ENCODE peak calls at places on chromosomes 11 and 22, in four cellular contexts. One of them, this sample, is unnamed.

GRCh38 chr11:119193626-119194025 is 8.4 kb downstream of the NHERF4 start:
- DNase-seq in WTC11: no peak
- DNase-seq in HepG2: no peak
- DNase-seq in K562: no peak
- DNase-seq in this sample: no peak

GRCh38 chr22:17922925-17923898 is 101.1 kb downstream of the MICAL3 start:
- DNase-seq in HepG2: no peak
- DNase-seq in K562: no peak
- DNase-seq in WTC11: no peak
- DNase-seq in this sample: no peak

GRCh38 chr11:31824791-31825452 is 13.8 kb upstream of the PAX6 start:
- DNase-seq in K562: no peak
- DNase-seq in HepG2: no peak
- DNase-seq in WTC11: no peak
- DNase-seq in this sample: no peak

GRCh38 chr11:81007046-81007445 is 1566.2 kb upstream of the TENM4 start:
- DNase-seq in WTC11: no peak
- DNase-seq in HepG2: no peak
- DNase-seq in K562: no peak
- DNase-seq in this sample: no peak

GRCh38 chr11:82871646-82872045 is 28.6 kb downstream of the PRCP start:
- DNase-seq in HepG2: no peak
- DNase-seq in K562: no peak
- DNase-seq in WTC11: no peak
- DNase-seq in this sample: no peak

GRCh38 chr22:50057868-50058311 is at the start of gene TTLL8:
- DNase-seq in HepG2: no peak
- DNase-seq in WTC11: no peak
- DNase-seq in K562: no peak
- DNase-seq in this sample: no peak

GRCh38 chr11:32586576-32587190 is 3.1 kb downstream of the EIF3M start:
- DNase-seq in K562: peak; percentile 36
- DNase-seq in WTC11: no peak
- DNase-seq in HepG2: peak; percentile 46
- DNase-seq in this sample: peak; percentile 55

GRCh38 chr11:6362185-6362867 is 27.9 kb upstream of the SMPD1 start:
- DNase-seq in HepG2: no peak
- DNase-seq in K562: no peak
- DNase-seq in WTC11: no peak
- DNase-seq in this sample: no peak

GRCh38 chr22:24526191-24526590 is 28.7 kb downstream of the GUCD1 start:
- DNase-seq in HepG2: no peak
- DNase-seq in K562: no peak
- DNase-seq in WTC11: no peak
- DNase-seq in this sample: no peak

GRCh38 chr11:75259711-75260110 is 19.1 kb downstream of the TPBGL start:
- DNase-seq in K562: no peak
- DNase-seq in HepG2: no peak
- DNase-seq in WTC11: no peak
- DNase-seq in this sample: no peak

GRCh38 chr22:18968011-18968749 is 32.1 kb upstream of the PRODH start:
- DNase-seq in K562: peak; percentile 94
- DNase-seq in HepG2: no peak
- DNase-seq in WTC11: peak; percentile 70
- DNase-seq in this sample: no peak

GRCh38 chr11:17716807-17717206 is 2.6 kb upstream of the MYOD1 start:
- DNase-seq in WTC11: no peak
- DNase-seq in K562: no peak
- DNase-seq in HepG2: no peak
- DNase-seq in this sample: no peak

GRCh38 chr11:108617055-108617454 is 23.5 kb upstream of the EXPH5 start:
- DNase-seq in WTC11: no peak
- DNase-seq in K562: no peak
- DNase-seq in HepG2: no peak
- DNase-seq in this sample: no peak

GRCh38 chr22:30235687-30236170 is 10.8 kb downstream of the LIF start:
- DNase-seq in HepG2: no peak
- DNase-seq in K562: no peak
- DNase-seq in WTC11: no peak
- DNase-seq in this sample: peak; percentile 90

GRCh38 chr11:122440783-122441701 is 214.5 kb upstream of the UBASH3B start:
- DNase-seq in WTC11: peak; percentile 58
- DNase-seq in HepG2: no peak
- DNase-seq in K562: no peak
- DNase-seq in this sample: no peak

GRCh38 chr11:2976289-2977063 is 15.7 kb downstream of the NAP1L4 start:
- DNase-seq in K562: no peak
- DNase-seq in WTC11: no peak
- DNase-seq in HepG2: no peak
- DNase-seq in this sample: no peak

GRCh38 chr11:10322830-10323792 is 18.2 kb downstream of the ADM start:
- DNase-seq in K562: peak; percentile 36
- DNase-seq in WTC11: no peak
- DNase-seq in HepG2: peak; percentile 84
- DNase-seq in this sample: peak; percentile 87

GRCh38 chr11:122313581-122313980 is 197.6 kb upstream of the BLID start:
- DNase-seq in WTC11: no peak
- DNase-seq in HepG2: no peak
- DNase-seq in K562: no peak
- DNase-seq in this sample: no peak

GRCh38 chr11:35856259-35856658 is 87.6 kb upstream of the LDLRAD3 start:
- DNase-seq in K562: no peak
- DNase-seq in WTC11: no peak
- DNase-seq in HepG2: no peak
- DNase-seq in this sample: no peak

GRCh38 chr11:21343204-21343603 is 673.8 kb downstream of the NELL1 start:
- DNase-seq in HepG2: no peak
- DNase-seq in WTC11: no peak
- DNase-seq in K562: no peak
- DNase-seq in this sample: no peak

GRCh38 chr22:36409911-36410756 is 22.4 kb upstream of the MYH9 start:
- DNase-seq in WTC11: peak; percentile 99
- DNase-seq in HepG2: peak; percentile 97
- DNase-seq in K562: peak; percentile 51
- DNase-seq in this sample: no peak

GRCh38 chr11:41201156-41201555 is 258.3 kb downstream of the LRRC4C start:
- DNase-seq in K562: peak; percentile 6
- DNase-seq in HepG2: peak; percentile 21
- DNase-seq in WTC11: peak; percentile 75
- DNase-seq in this sample: peak; percentile 28

GRCh38 chr11:125263268-125263790 is 98.8 kb downstream of the PKNOX2 start:
- DNase-seq in K562: no peak
- DNase-seq in HepG2: peak; percentile 69
- DNase-seq in WTC11: peak; percentile 88
- DNase-seq in this sample: no peak

GRCh38 chr11:126601550-126602215 is 246.2 kb downstream of the ST3GAL4 start:
- DNase-seq in HepG2: peak; percentile 4
- DNase-seq in WTC11: no peak
- DNase-seq in K562: no peak
- DNase-seq in this sample: no peak

GRCh38 chr22:29443452-29443851 is 5.1 kb downstream of the RFPL1 start:
- DNase-seq in HepG2: no peak
- DNase-seq in K562: no peak
- DNase-seq in WTC11: no peak
- DNase-seq in this sample: no peak

GRCh38 chr11:28833670-28834069 is 725.5 kb downstream of the METTL15 start:
- DNase-seq in HepG2: no peak
- DNase-seq in K562: no peak
- DNase-seq in WTC11: no peak
- DNase-seq in this sample: no peak

GRCh38 chr11:100830295-100830694 is 143.2 kb downstream of the ARHGAP42 start:
- DNase-seq in HepG2: no peak
- DNase-seq in WTC11: no peak
- DNase-seq in K562: no peak
- DNase-seq in this sample: no peak

GRCh38 chr11:87528752-87529151 is 491.0 kb downstream of the TMEM135 start:
- DNase-seq in WTC11: no peak
- DNase-seq in K562: no peak
- DNase-seq in HepG2: no peak
- DNase-seq in this sample: no peak

GRCh38 chr11:111555255-111555654 is 14.7 kb downstream of the LAYN start:
- DNase-seq in K562: no peak
- DNase-seq in WTC11: no peak
- DNase-seq in HepG2: no peak
- DNase-seq in this sample: no peak

GRCh38 chr11:43316451-43316850 is 4.7 kb downstream of the API5 start:
- DNase-seq in HepG2: no peak
- DNase-seq in WTC11: no peak
- DNase-seq in K562: no peak
- DNase-seq in this sample: no peak

GRCh38 chr22:49129736-49130135 is 697.9 kb downstream of the BRD1 start:
- DNase-seq in HepG2: no peak
- DNase-seq in K562: no peak
- DNase-seq in WTC11: no peak
- DNase-seq in this sample: no peak

GRCh38 chr11:119306373-119306890 is 10.5 kb downstream of the MCAM start:
- DNase-seq in K562: no peak
- DNase-seq in HepG2: no peak
- DNase-seq in WTC11: no peak
- DNase-seq in this sample: no peak

GRCh38 chr11:2779499-2779980 is 79.7 kb upstream of the KCNQ1OT1 start:
- DNase-seq in HepG2: no peak
- DNase-seq in WTC11: no peak
- DNase-seq in K562: peak; percentile 70
- DNase-seq in this sample: no peak

GRCh38 chr11:113587318-113587739 is 112.1 kb upstream of the DRD2 start:
- DNase-seq in WTC11: no peak
- DNase-seq in HepG2: no peak
- DNase-seq in K562: no peak
- DNase-seq in this sample: no peak

GRCh38 chr11:45102810-45103621 is 43.4 kb upstream of the PRDM11 start:
- DNase-seq in K562: peak; percentile 85
- DNase-seq in WTC11: peak; percentile 68
- DNase-seq in HepG2: peak; percentile 48
- DNase-seq in this sample: peak; percentile 74

GRCh38 chr11:44139565-44140313 is 44.3 kb downstream of the EXT2 start:
- DNase-seq in WTC11: no peak
- DNase-seq in K562: peak; percentile 23
- DNase-seq in HepG2: no peak
- DNase-seq in this sample: no peak

GRCh38 chr11:77473801-77474508 is at the start of gene PAK1:
- DNase-seq in K562: peak; percentile 94
- DNase-seq in HepG2: peak; percentile 54
- DNase-seq in WTC11: peak; percentile 95
- DNase-seq in this sample: peak; percentile 81

DNA sequence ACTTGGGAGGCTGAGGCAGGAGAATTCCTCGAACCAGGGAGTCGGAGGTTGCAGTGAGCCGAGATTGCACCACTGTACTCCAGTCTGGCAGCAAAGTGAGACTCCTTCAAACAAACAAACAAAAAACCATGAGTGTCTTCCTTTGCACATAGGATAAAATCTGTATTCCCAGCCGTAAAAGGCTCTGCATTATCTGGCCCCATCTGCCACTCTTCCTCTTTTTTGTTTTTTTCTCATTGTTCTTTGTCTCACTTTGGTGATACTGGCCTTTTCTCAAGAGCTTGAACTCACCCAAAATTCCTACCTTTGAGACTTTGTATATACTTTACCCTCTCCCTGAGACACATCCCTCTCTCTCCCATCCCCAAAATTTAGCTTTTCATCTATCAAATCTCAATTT is 17.6 kb downstream of the FDX1 start:
- DNase-seq in WTC11: no peak
- DNase-seq in K562: no peak
- DNase-seq in HepG2: no peak
- DNase-seq in this sample: no peak
- TF ChIP-seq HMGXB4 in WTC11: no peak
- TF ChIP-seq HMGXB4 in K562: no peak
- TF ChIP-seq HMGXB4 in HepG2: no peak
- TF ChIP-seq HMGXB4 in this sample: no peak

GRCh38 chr11:129190087-129190486 is 2.0 kb downstream of the ARHGAP32 start:
- DNase-seq in WTC11: no peak
- DNase-seq in K562: no peak
- DNase-seq in HepG2: no peak
- DNase-seq in this sample: peak; percentile 60
- TF ChIP-seq HMGXB4 in WTC11: no peak
- TF ChIP-seq HMGXB4 in K562: no peak
- TF ChIP-seq HMGXB4 in HepG2: no peak
- TF ChIP-seq HMGXB4 in this sample: no peak

DNA sequence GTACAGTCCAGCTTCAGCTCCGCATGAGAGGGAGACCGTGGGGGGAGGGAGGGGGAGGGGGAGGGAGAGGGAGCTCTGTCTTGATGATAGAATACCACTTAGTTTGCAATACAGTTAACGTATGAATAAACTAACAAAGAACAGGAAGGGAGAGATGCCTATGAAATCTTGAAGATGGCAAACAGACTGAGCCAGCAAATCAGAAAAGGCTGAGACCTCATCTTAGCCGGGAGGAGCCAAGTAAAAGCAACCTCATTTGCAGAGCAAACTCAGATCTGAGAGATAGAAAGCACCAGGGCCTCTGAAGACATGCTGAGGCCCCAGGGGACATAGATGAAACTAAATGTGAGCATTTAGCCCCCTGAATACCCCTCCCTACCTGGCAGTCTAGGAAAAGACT is 23.0 kb downstream of the APLP2 start:
- DNase-seq in HepG2: no peak
- DNase-seq in K562: no peak
- DNase-seq in WTC11: no peak
- DNase-seq in this sample: no peak
- TF ChIP-seq HMGXB4 in HepG2: no peak
- TF ChIP-seq HMGXB4 in K562: no peak
- TF ChIP-seq HMGXB4 in WTC11: no peak
- TF ChIP-seq HMGXB4 in this sample: no peak

GRCh38 chr11:61532136-61533038 is 23.8 kb downstream of the LRRC10B start:
- DNase-seq in HepG2: peak; percentile 34
- DNase-seq in K562: peak; percentile 88
- DNase-seq in WTC11: peak; percentile 77
- DNase-seq in this sample: peak; percentile 87
- TF ChIP-seq HMGXB4 in HepG2: no peak
- TF ChIP-seq HMGXB4 in K562: no peak
- TF ChIP-seq HMGXB4 in WTC11: no peak
- TF ChIP-seq HMGXB4 in this sample: no peak

DNA sequence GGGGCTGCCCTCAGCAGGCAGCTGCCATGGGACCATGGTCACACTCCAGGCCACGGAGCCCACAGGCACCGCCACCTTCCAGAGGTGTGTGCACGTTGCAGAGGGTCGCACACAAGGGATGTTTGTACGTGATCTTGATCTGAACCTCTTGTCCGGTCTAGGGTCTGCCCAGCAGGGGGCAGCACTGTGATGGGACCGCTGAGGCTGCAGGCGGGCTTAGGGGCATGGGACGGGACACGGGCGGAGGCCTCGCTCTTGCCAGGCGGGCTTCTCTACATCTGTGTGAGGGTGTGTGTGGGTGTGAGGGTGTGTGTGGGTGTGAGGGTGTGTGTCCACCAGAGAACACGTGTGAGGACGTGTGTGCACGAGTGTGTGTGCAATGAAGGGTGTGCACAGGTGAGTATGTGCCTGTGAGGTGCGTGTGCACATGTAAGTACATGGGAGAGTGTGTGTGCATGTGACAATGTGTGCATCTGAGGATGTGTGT is 52.4 kb downstream of the CACNA1I start:
- DNase-seq in HepG2: peak; percentile 16
- DNase-seq in K562: peak; percentile 61
- DNase-seq in WTC11: peak; percentile 87
- DNase-seq in this sample: peak; percentile 18
- TF ChIP-seq HMGXB4 in HepG2: no peak
- TF ChIP-seq HMGXB4 in K562: no peak
- TF ChIP-seq HMGXB4 in WTC11: no peak
- TF ChIP-seq HMGXB4 in this sample: no peak

GRCh38 chr11:70203749-70204465 is 811 bp downstream of the FADD start:
- DNase-seq in HepG2: peak; percentile 59
- DNase-seq in WTC11: no peak
- DNase-seq in K562: peak; percentile 68
- DNase-seq in this sample: peak; percentile 56
- TF ChIP-seq HMGXB4 in HepG2: no peak
- TF ChIP-seq HMGXB4 in WTC11: peak; percentile 15
- TF ChIP-seq HMGXB4 in K562: no peak
- TF ChIP-seq HMGXB4 in this sample: no peak